ENCODE peak calls at places on chromosomes 2 and 18, in nine cellular contexts. Z is PC-3, U is right lobe of liver, F is lower lobe of right lung, H is breast epithelium, Y is PC-9, P is left ventricle myocardium inferior, C is adipocyte, G is prostate gland. T is an unnamed sample. For H3K4me1, the result is how much of the 10 kb centered on the place peaks cover.

GRCh38 chr2:67526283-67526682 is 129.2 kb downstream of the ETAA1 start:
- DNase-seq in H (no peak), P (no peak), U (no peak), Z (no peak), Y (no peak), G (no peak), F (no peak), C (peak), T (no peak)

GRCh38 chr2:98803747-98804650 is 73.1 kb upstream of the MGAT4A start:
- DNase-seq in F (no peak), G (no peak), U (peak), Z (no peak), C (no peak), P (no peak), H (no peak), Y (no peak), T (no peak)

GRCh38 chr2:201403904-201404303 is 46.8 kb upstream of the FLACC1 start:
- DNase-seq in Y (no peak), H (no peak), F (no peak), G (peak), U (no peak), P (no peak), Z (no peak), C (peak), T (no peak)

GRCh38 chr2:119174216-119174992 is 15.9 kb upstream of the C1QL2 start:
- DNase-seq in G (no peak), Y (peak), Z (peak), H (no peak), P (no peak), C (peak), F (peak), U (peak), T (peak)

GRCh38 chr2:20617892-20618467 is 32.9 kb downstream of the HS1BP3 start:
- DNase-seq in U (peak), Y (peak), H (peak), G (peak), F (peak), Z (peak), C (peak), P (peak), T (peak)

GRCh38 chr2:118850171-118850900 is 2.9 kb upstream of the EN1 start:
- DNase-seq in U (no peak), Z (no peak), F (no peak), H (no peak), C (no peak), Y (no peak), G (no peak), P (no peak), T (peak)

GRCh38 chr2:44582363-44583008 is 220.7 kb downstream of the CAMKMT start:
- DNase-seq in C (peak), G (peak), Z (peak), Y (peak), H (no peak), P (no peak), U (no peak), F (no peak), T (no peak)

GRCh38 chr2:71545572-71546274 is 92.4 kb downstream of the DYSF start:
- DNase-seq in Y (peak), F (no peak), U (no peak), Z (peak), G (peak), C (peak), P (peak), H (peak), T (peak)

GRCh38 chr2:16553222-16553621 is 112.4 kb downstream of the CYRIA start:
- DNase-seq in F (no peak), P (no peak), G (peak), Z (peak), H (no peak), C (peak), Y (peak), U (peak), T (peak)

GRCh38 chr18:10927290-10927979 is 221.9 kb downstream of the PIEZO2 start:
- DNase-seq in C (peak), P (no peak), Z (no peak), F (no peak), G (no peak), Y (no peak), U (no peak), H (no peak), T (no peak)

GRCh38 chr2:227228061-227228667 is 63.7 kb downstream of the COL4A3 start:
- DNase-seq in U (peak), C (no peak), Z (peak), G (peak), P (peak), F (no peak), H (peak), Y (peak), T (peak)

GRCh38 chr2:55063713-55064323 is 13.6 kb upstream of the RTN4 start:
- DNase-seq in C (no peak), Z (no peak), H (no peak), U (no peak), G (no peak), P (no peak), Y (no peak), F (no peak), T (no peak)

GRCh38 chr2:233972941-233973575 is 55.9 kb downstream of the TRPM8 start:
- DNase-seq in G (no peak), P (peak), H (no peak), Y (peak), F (no peak), C (no peak), Z (peak), U (no peak), T (no peak)

GRCh38 chr2:12278217-12278755 is 438.4 kb upstream of the TRIB2 start:
- DNase-seq in Y (no peak), Z (no peak), G (no peak), H (no peak), F (no peak), P (no peak), C (no peak), U (no peak), T (no peak)

GRCh38 chr18:77052656-77053309 is 79.8 kb downstream of the MBP start:
- DNase-seq in C (no peak), H (no peak), F (peak), U (no peak), G (no peak), Y (no peak), Z (no peak), P (no peak), T (no peak)

GRCh38 chr2:121961761-121962160 is 206.3 kb downstream of the TSN start:
- DNase-seq in Z (no peak), H (no peak), U (no peak), F (no peak), Y (no peak), P (no peak), C (no peak), G (no peak), T (no peak)

GRCh38 chr2:182368996-182369395 is 57.8 kb downstream of the PDE1A start:
- DNase-seq in U (no peak), P (no peak), C (no peak), G (no peak), F (no peak), H (no peak), Y (no peak), Z (no peak), T (no peak)

GRCh38 chr2:137975280-137976271 is 11.3 kb downstream of the HNMT start:
- DNase-seq in C (no peak), H (no peak), Z (peak), F (no peak), G (peak), U (no peak), Y (no peak), P (no peak), T (no peak)

GRCh38 chr18:43484710-43485109 is 207.4 kb upstream of the SYT4 start:
- DNase-seq in G (no peak), F (no peak), P (no peak), Z (peak), U (no peak), C (no peak), Y (peak), H (no peak), T (peak)

GRCh38 chr18:51537487-51537886 is 340.0 kb upstream of the MEX3C start:
- DNase-seq in U (no peak), F (no peak), Z (peak), Y (peak), H (peak), P (peak), G (no peak), C (no peak), T (peak)

GRCh38 chr18:77006305-77007175 is 126.0 kb downstream of the MBP start:
- DNase-seq in G (no peak), H (no peak), C (no peak), Z (no peak), F (peak), U (peak), Y (no peak), P (no peak), T (no peak)

GRCh38 chr18:56235061-56235772 is 403.2 kb downstream of the TXNL1 start:
- DNase-seq in C (no peak), F (no peak), U (no peak), Z (no peak), H (no peak), Y (no peak), P (no peak), G (no peak), T (no peak)

GRCh38 chr2:95264626-95265025 is 9.6 kb upstream of the PROM2 start:
- DNase-seq in Y (no peak), P (no peak), U (no peak), G (no peak), C (peak), F (peak), H (no peak), Z (no peak), T (no peak)

GRCh38 chr2:31987454-31987853 is 23.4 kb downstream of the MEMO1 start:
- DNase-seq in U (no peak), F (no peak), Z (peak), Y (no peak), H (no peak), C (peak), G (no peak), P (no peak), T (no peak)

DNA sequence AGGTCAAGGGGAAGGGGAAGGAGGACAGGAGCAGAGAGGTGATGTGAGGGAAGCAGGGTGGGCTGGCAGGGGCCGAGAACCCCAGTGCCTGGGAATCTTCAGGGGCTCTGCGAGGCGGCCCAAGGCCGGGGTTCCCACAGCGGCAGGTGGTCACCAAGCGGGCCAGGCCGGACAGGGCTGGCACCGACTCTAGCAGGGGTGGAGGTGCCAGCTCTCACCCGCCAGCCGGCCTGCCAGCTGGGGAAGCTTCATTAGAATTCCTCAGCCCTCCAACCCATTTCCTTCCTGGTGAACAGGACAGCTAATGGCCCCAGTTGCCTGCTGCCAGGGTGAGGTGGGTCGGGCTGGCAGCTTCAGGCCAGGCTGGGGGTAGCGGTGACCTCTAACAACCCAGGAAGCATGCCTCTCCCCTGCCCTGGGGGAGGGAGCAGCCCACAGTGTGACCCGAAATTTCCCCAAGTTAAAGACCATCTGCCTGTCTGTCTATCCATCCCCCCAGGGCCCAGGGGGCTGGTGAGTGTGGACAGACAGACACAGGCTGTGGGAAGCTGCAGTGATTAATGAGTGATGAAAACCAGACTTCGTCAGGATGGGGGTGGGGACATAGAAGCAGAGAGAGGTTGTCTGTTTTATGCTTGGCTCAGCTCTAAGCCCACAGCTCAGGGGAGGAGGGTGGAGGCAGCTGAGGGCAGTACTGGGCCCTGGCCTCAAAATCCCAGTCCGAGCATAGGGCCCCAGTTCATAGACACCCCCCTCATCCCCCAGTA is 144.1 kb downstream of the ZFP36L2 start:
- DNase-seq in F (no peak), H (no peak), U (no peak), G (no peak), Y (no peak), Z (peak), P (peak), C (peak), T (no peak)
- H3K4me1 ChIP-seq in F (half or more), H (under half), U (under half), G (under half), Y (half or more), Z (under half), P (half or more), C (half or more), T (half or more)

DNA sequence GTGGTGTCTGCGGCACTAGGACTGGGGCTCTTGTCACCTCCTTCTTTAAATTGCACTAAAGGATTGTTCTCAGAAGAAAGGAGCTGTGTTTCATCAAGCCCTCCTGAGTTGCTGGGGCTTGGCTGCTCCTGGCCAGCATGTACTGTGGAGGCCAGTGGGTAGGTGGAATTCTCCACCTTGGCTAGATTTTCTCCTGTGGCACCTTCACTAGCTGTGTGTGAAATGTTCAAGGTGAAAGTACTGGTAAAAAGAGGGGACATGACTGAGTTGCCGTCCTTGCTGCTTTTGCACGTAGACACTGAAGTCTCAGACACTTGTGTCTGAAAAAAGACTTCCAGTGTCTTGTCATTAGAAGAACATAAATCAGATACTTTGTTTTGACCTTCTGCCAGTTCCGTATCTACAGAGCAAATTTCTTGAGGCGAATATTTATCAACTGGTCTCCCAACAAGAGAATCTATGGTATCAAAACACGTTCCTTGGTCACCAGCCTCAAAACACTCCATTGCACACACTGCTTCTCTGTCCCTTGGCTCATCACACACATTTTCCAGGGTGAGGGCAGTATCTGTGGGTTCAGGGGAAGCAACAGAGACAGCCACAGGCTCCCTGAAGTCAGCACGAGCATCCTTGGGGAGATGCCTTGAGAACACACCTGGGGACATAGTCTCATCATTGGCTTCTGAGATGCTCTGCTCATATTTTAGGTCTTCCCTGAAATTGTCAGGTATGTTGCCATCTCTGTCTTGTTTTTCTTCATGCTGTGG is 91.4 kb downstream of the ALPK2 start:
- DNase-seq in F (no peak), H (no peak), G (no peak), Z (no peak), P (no peak), Y (no peak), C (no peak), U (no peak), T (no peak)
- H3K4me1 ChIP-seq in F (under half), H (under half), G (under half), Z (under half), P (half or more), Y (under half), C (under half), U (under half), T (under half)

DNA sequence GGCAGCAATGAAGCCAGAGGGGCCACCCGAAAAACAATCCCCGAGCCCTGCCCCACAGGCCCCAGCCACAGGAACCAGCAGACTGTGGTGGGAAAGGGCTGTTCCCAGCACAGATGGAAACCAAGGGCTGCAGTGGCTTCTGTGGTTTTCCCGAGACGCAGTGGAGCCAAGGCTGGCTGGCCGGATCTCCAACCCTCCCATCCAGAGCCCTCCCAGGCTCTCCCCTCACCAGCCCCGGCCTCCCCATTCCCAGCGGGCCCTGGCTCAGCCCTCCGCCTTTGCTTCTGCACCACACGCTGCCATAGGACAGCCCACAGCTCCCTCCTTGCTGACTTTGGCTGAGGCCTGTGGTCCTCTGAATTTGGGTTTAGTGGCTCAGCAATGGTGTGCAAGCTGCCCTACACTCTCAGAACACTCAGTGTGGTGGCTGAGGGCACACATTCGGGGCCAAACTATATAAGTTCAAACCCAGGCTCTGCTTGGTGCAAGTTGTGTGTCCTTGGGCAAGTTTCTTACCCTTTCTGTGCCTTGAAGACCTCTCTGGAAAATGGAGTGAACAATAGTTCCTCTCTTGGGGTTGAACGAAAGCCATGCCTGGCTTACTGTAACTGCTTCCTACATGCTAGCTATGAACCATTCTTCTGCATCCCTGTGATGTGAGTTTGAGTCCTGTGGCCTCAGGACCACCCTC is 200.1 kb downstream of the SMAD7 start:
- DNase-seq in G (no peak), U (no peak), Y (no peak), F (no peak), C (no peak), P (no peak), H (no peak), Z (no peak), T (no peak)
- H3K4me1 ChIP-seq in G (under half), U (under half), Y (under half), F (under half), C (under half), P (half or more), H (under half), Z (under half), T (under half)

GRCh38 chr2:26243643-26244478 is 571 bp downstream of the HADHA start:
- DNase-seq in P (no peak), Y (no peak), G (no peak), F (no peak), C (peak), U (no peak), Z (peak), H (no peak), T (no peak)
- H3K4me1 ChIP-seq in P (half or more), Y (under half), G (under half), F (half or more), C (half or more), U (half or more), Z (under half), H (under half), T (under half)

DNA sequence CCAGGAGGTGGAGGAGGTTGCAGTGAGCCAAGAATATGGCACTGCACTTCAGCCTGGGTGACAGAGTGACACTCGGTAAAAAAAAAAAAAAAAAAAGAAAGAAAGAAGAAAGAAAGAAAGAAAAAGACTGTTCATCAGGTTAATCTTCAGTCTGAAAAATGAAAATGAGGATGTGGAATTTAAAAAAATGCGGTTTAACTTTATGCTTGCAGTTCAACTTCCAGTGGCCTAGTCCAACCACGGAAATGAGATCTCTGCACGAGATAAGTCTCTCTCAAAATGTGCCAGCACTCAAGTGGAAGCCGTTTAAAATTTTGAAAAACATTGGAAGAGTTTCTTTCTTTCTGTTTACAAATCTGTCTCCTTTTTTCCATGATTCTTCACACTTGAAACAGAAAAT is 112.1 kb downstream of the DOCK10 start:
- DNase-seq in Z (no peak), H (no peak), P (no peak), U (no peak), G (no peak), F (no peak), Y (no peak), C (no peak), T (no peak)
- H3K4me1 ChIP-seq in Z (under half), H (under half), P (under half), U (under half), G (under half), F (half or more), Y (under half), C (under half), T (under half)

DNA sequence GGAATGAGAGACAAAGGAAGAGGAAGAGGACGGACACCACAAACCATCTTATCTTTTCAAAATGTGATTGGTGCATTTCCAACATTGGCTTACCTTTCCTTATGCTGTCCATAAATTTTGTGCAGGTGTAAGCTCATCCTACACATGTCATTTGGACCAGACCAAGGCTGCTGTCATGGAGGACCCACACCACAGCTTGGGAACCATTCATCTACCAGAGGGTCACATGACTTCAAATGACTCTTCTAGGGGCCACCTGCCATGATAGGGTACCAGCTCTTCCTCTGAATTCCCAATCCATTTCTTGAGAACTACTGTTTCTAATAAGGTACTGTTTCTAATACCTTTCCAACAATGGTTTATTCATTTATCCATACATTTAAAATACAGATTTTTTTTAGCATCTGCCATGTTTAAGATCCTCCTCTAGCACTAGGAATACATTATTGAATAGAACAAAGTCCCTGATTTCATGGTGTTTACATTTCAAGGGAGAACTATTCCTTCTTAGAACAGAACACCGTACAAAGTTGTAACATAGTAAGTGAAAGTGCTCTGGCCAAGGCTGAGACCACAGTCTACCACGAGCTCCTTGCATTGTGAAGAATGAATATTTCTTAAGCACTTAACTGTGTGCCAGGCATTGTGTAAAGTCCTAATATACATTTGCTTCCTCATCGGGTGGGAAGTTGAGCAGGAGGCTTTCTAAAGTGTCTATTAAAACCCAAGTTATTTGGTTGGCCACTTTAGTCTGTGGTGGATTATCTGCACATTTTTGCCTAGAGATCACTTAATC is 246.1 kb upstream of the FN1 start:
- DNase-seq in F (no peak), U (no peak), G (no peak), P (no peak), H (no peak), Z (no peak), Y (no peak), C (no peak), T (no peak)
- H3K4me1 ChIP-seq in F (under half), U (under half), G (under half), P (under half), H (under half), Z (under half), Y (under half), C (under half), T (under half)